ENCODE peak calls at places on chromosomes 7 and 10, in nine cellular contexts. F, R, V, Z, I, O, G, E and X are unnamed samples.

GRCh38 chr10:31317652-31318381 is 1.2 kb upstream of the ZEB1 start:
- DNase-seq in E (no peak), V (no peak), I (peak), F (no peak), G (no peak), O (no peak), Z (no peak), R (no peak), X (no peak)

GRCh38 chr7:47034180-47034579 is 547.7 kb downstream of the TNS3 start:
- DNase-seq in V (no peak), O (no peak), F (peak), G (no peak), Z (no peak), E (no peak), I (no peak), R (no peak), X (peak)

GRCh38 chr10:72322280-72323058 is 32.2 kb downstream of the DNAJB12 start:
- DNase-seq in I (no peak), O (no peak), F (no peak), Z (no peak), E (no peak), G (no peak), R (no peak), V (no peak), X (no peak)

GRCh38 chr10:52951819-52952218 is 179.2 kb upstream of the MBL2 start:
- DNase-seq in I (no peak), E (no peak), R (peak), F (peak), V (peak), O (no peak), Z (no peak), G (no peak), X (no peak)

GRCh38 chr7:55019691-55020480 is 1.1 kb downstream of the EGFR start:
- DNase-seq in O (peak), R (peak), V (peak), Z (no peak), F (peak), I (no peak), G (no peak), E (no peak), X (peak)

GRCh38 chr10:113027574-113028392 is 77.7 kb downstream of the TCF7L2 start:
- DNase-seq in E (no peak), O (no peak), Z (no peak), F (no peak), G (no peak), R (peak), V (peak), I (no peak), X (no peak)

GRCh38 chr7:151993977-151994676 is 31.3 kb upstream of the GALNT11 start:
- DNase-seq in R (no peak), Z (no peak), E (no peak), O (no peak), G (no peak), V (no peak), I (no peak), F (no peak), X (peak)

GRCh38 chr10:119715628-119716505 is 10.0 kb upstream of the INPP5F start:
- DNase-seq in I (no peak), O (no peak), R (no peak), E (no peak), F (no peak), G (no peak), V (no peak), Z (no peak), X (no peak)

GRCh38 chr10:12377891-12378290 is 28.5 kb downstream of the CAMK1D start:
- DNase-seq in F (no peak), G (no peak), V (no peak), E (no peak), R (no peak), O (peak), Z (no peak), I (no peak), X (no peak)

GRCh38 chr10:59027975-59028640 is 148.3 kb upstream of the PHYHIPL start:
- DNase-seq in F (peak), R (peak), G (no peak), I (no peak), V (no peak), O (no peak), Z (no peak), E (no peak), X (no peak)